ENCODE peak calls at places on chromosomes 6 and 20, in five cellular contexts. B is dermis blood vessel endothelial cell, K is fibroblast of lung, L is RWPE1, U is hypothalamus. I is an unnamed sample.

GRCh38 chr20:22006306-22006705 is 300.8 kb downstream of the PAX1 start:
- DNase-seq in B (no peak), K (no peak), L (no peak), U (no peak), I (no peak)

GRCh38 chr20:45467861-45468260 is 1.7 kb upstream of the WFDC2 start:
- DNase-seq in B (no peak), K (no peak), L (no peak), U (no peak), I (no peak)

GRCh38 chr20:50129662-50130345 is 16.9 kb upstream of the UBE2V1 start:
- DNase-seq in B (no peak), K (no peak), L (peak; percentile 68), U (no peak), I (no peak)

GRCh38 chr6:2579789-2580570 is 170.7 kb downstream of the MYLK4 start:
- DNase-seq in B (no peak), K (peak; percentile 6), L (no peak), U (no peak), I (no peak)

GRCh38 chr6:139282684-139283083 is 9.1 kb downstream of the TXLNB start:
- DNase-seq in B (no peak), K (peak; percentile 42), L (no peak), U (no peak), I (no peak)

GRCh38 chr6:24933868-24934401 is 1.8 kb downstream of the RIPOR2 start:
- DNase-seq in B (peak; percentile 52), K (no peak), L (peak; percentile 27), U (no peak), I (no peak)

GRCh38 chr6:122069933-122070332 is 329.5 kb upstream of the HSF2 start:
- DNase-seq in B (no peak), K (peak; percentile 28), L (no peak), U (no peak), I (no peak)

GRCh38 chr6:49409951-49410542 is 53.0 kb downstream of the MMUT start:
- DNase-seq in B (peak; percentile 88), K (peak; percentile 36), L (peak; percentile 41), U (peak; percentile 5), I (peak; percentile 91)

GRCh38 chr6:24930386-24930785 is 5.4 kb downstream of the RIPOR2 start:
- DNase-seq in B (no peak), K (peak; percentile 90), L (no peak), U (no peak), I (peak; percentile 34)

GRCh38 chr20:51665543-51666118 is 102.6 kb downstream of the ATP9A start:
- DNase-seq in B (no peak), K (no peak), L (no peak), U (no peak), I (no peak)

GRCh38 chr20:31260326-31260932 is 3.0 kb downstream of the DEFB115 start:
- DNase-seq in B (peak; percentile 39), K (no peak), L (peak; percentile 48), U (no peak), I (no peak)

GRCh38 chr6:126312013-126312665 is 27.8 kb upstream of the CENPW start:
- DNase-seq in B (peak; percentile 54), K (peak; percentile 1), L (peak; percentile 24), U (no peak), I (peak; percentile 14)

GRCh38 chr6:43934803-43935602 is 165.0 kb downstream of the VEGFA start:
- DNase-seq in B (no peak), K (no peak), L (no peak), U (no peak), I (no peak)

GRCh38 chr20:51335329-51335841 is 207.1 kb downstream of the NFATC2 start:
- DNase-seq in B (peak; percentile 17), K (peak; percentile 100), L (peak; percentile 94), U (no peak), I (peak; percentile 87)

GRCh38 chr6:150547511-150548222 is 52.0 kb upstream of the PLEKHG1 start:
- DNase-seq in B (no peak), K (no peak), L (no peak), U (no peak), I (no peak)

GRCh38 chr6:77324851-77325250 is 138.4 kb downstream of the HTR1B start:
- DNase-seq in B (no peak), K (no peak), L (no peak), U (no peak), I (peak; percentile 82)

GRCh38 chr6:30463651-30464618 is 25.4 kb upstream of the HLA-E start:
- DNase-seq in B (no peak), K (peak; percentile 54), L (no peak), U (no peak), I (peak; percentile 19)

GRCh38 chr6:43205849-43206248 is 23.4 kb downstream of the DNPH1 start:
- DNase-seq in B (no peak), K (no peak), L (no peak), U (no peak), I (no peak)

GRCh38 chr20:58888521-58889333 is 36.2 kb downstream of the GNAS start:
- DNase-seq in B (peak; percentile 84), K (peak; percentile 76), L (peak; percentile 95), U (peak; percentile 64), I (peak; percentile 77)

GRCh38 chr20:23361108-23361650 is 803 bp upstream of the GZF1 start:
- DNase-seq in B (peak; percentile 45), K (no peak), L (peak; percentile 10), U (no peak), I (peak; percentile 49)

GRCh38 chr6:148249160-148249559 is 93.5 kb upstream of the SASH1 start:
- DNase-seq in B (no peak), K (no peak), L (no peak), U (no peak), I (no peak)

GRCh38 chr6:134230087-134230717 is 87.7 kb downstream of the SGK1 start:
- DNase-seq in B (peak; percentile 69), K (no peak), L (no peak), U (no peak), I (no peak)

GRCh38 chr20:49979030-49979832 is 3.5 kb upstream of the SNAI1 start:
- DNase-seq in B (peak; percentile 72), K (peak; percentile 48), L (peak; percentile 86), U (peak; percentile 50), I (peak; percentile 13)

GRCh38 chr6:153312633-153313032 is 181.6 kb upstream of the RGS17 start:
- DNase-seq in B (peak; percentile 76), K (peak; percentile 51), L (peak; percentile 54), U (peak; percentile 2), I (peak; percentile 22)

GRCh38 chr6:51585264-51585663 is 502.1 kb downstream of the PKHD1 start:
- DNase-seq in B (no peak), K (no peak), L (no peak), U (no peak), I (no peak)

GRCh38 chr6:101851911-101852310 is 458.4 kb downstream of the GRIK2 start:
- DNase-seq in B (no peak), K (no peak), L (no peak), U (no peak), I (peak; percentile 79)

GRCh38 chr6:113980937-113981554 is 10.1 kb upstream of the HDAC2 start:
- DNase-seq in B (peak; percentile 66), K (peak; percentile 38), L (peak; percentile 42), U (no peak), I (peak; percentile 27)

GRCh38 chr6:5782783-5783567 is 223.8 kb downstream of the NRN1 start:
- DNase-seq in B (no peak), K (peak; percentile 9), L (no peak), U (no peak), I (no peak)

GRCh38 chr6:170254315-170255213 is 36.3 kb downstream of the DLL1 start:
- DNase-seq in B (no peak), K (no peak), L (no peak), U (no peak), I (no peak)

GRCh38 chr20:45301824-45302251 is 4.8 kb upstream of the RBPJL start:
- DNase-seq in B (no peak), K (no peak), L (no peak), U (no peak), I (no peak)

GRCh38 chr6:48894469-48894868 is 568.6 kb downstream of the MMUT start:
- DNase-seq in B (no peak), K (no peak), L (no peak), U (no peak), I (no peak)